ENCODE peak calls at places on chromosomes 2 and 18, in six cellular contexts. P, B, L, T, R and Z are unnamed samples.

GRCh38 chr18:22510697-22511096 is 93.0 kb upstream of the CTAGE1 start:
- DNase-seq in R (no peak), P (no peak), L (no peak), T (no peak), B (no peak), Z (no peak)

GRCh38 chr18:63603772-63604171 is 16.6 kb downstream of the SERPINB13 start:
- DNase-seq in P (no peak), R (no peak), B (no peak), T (no peak), L (no peak), Z (no peak)

GRCh38 chr2:118050386-118050785 is 36.5 kb upstream of the CCDC93 start:
- DNase-seq in B (no peak), R (no peak), L (peak), T (no peak), P (no peak), Z (no peak)

GRCh38 chr2:98757904-98758421 is 27.0 kb upstream of the MGAT4A start:
- DNase-seq in P (peak), L (peak), B (no peak), T (peak), R (no peak), Z (no peak)

GRCh38 chr2:218311543-218311884 is 19.2 kb upstream of the TMBIM1 start:
- DNase-seq in B (peak), R (no peak), L (no peak), P (no peak), T (no peak), Z (no peak)

GRCh38 chr18:71028285-71028762 is 739.5 kb downstream of the SOCS6 start:
- DNase-seq in R (no peak), L (peak), P (no peak), B (peak), T (peak), Z (no peak)

GRCh38 chr2:98121149-98121548 is 34.2 kb downstream of the VWA3B start:
- DNase-seq in T (no peak), R (no peak), L (no peak), P (no peak), B (no peak), Z (peak)

GRCh38 chr2:168174761-168175160 is 72.6 kb downstream of the STK39 start:
- DNase-seq in L (no peak), T (no peak), R (no peak), P (no peak), B (no peak), Z (no peak)

GRCh38 chr2:239468491-239469017 is 67.7 kb upstream of the HDAC4 start:
- DNase-seq in L (no peak), P (no peak), B (peak), R (no peak), T (peak), Z (peak)

GRCh38 chr2:209946539-209946938 is 55.9 kb upstream of the RPE start:
- DNase-seq in L (no peak), B (no peak), R (no peak), T (no peak), P (no peak), Z (no peak)

GRCh38 chr2:11941201-11942041 is 195.0 kb downstream of the LPIN1 start:
- DNase-seq in R (no peak), T (no peak), P (no peak), B (no peak), L (peak), Z (no peak)

GRCh38 chr2:196168181-196168580 is 3.2 kb downstream of the STK17B start:
- DNase-seq in B (no peak), L (no peak), T (no peak), R (no peak), P (no peak), Z (no peak)

GRCh38 chr18:76256897-76257500 is 238.0 kb downstream of the ZNF516 start:
- DNase-seq in R (peak), B (peak), L (peak), T (peak), P (no peak), Z (no peak)

GRCh38 chr2:238235331-238235732 is 4.5 kb downstream of the HES6 start:
- DNase-seq in B (no peak), P (no peak), L (peak), T (peak), R (no peak), Z (no peak)

GRCh38 chr18:8766576-8767253 is 61.4 kb downstream of the MTCL1 start:
- DNase-seq in B (no peak), T (no peak), L (no peak), P (no peak), R (no peak), Z (peak)

GRCh38 chr2:54673501-54673998 is 49.9 kb upstream of the EML6 start:
- DNase-seq in P (no peak), R (peak), T (peak), L (peak), B (peak), Z (peak)

GRCh38 chr2:235244497-235245215 is 249.2 kb upstream of the AGAP1 start:
- DNase-seq in L (peak), T (no peak), B (no peak), P (no peak), R (no peak), Z (no peak)

GRCh38 chr2:68124321-68124720 is 33.4 kb upstream of the PNO1 start:
- DNase-seq in T (no peak), B (no peak), R (no peak), P (no peak), L (peak), Z (no peak)

GRCh38 chr2:68119504-68119903 is 38.2 kb upstream of the PNO1 start:
- DNase-seq in P (no peak), B (no peak), R (no peak), T (no peak), L (no peak), Z (no peak)

GRCh38 chr2:68125821-68126220 is 31.9 kb upstream of the PNO1 start:
- DNase-seq in T (no peak), B (no peak), R (no peak), P (no peak), L (no peak), Z (no peak)

GRCh38 chr2:68121873-68122679 is 35.6 kb upstream of the PNO1 start:
- DNase-seq in P (peak), L (peak), R (peak), T (peak), B (peak), Z (peak)

GRCh38 chr2:68122680-68122964 is 35.1 kb upstream of the PNO1 start:
- DNase-seq in R (no peak), B (no peak), P (no peak), L (no peak), T (no peak), Z (no peak)
- TF ChIP-seq CTCF in R (no peak), B (no peak), P (peak), L (no peak), T (no peak), Z (no peak)

GRCh38 chr2:104849618-104850097 is 4.3 kb upstream of the POU3F3 start:
- DNase-seq in P (no peak), B (peak), T (peak), R (peak), L (peak), Z (no peak)
- TF ChIP-seq CTCF in P (peak), B (peak), T (peak), R (peak), L (peak), Z (peak)

DNA sequence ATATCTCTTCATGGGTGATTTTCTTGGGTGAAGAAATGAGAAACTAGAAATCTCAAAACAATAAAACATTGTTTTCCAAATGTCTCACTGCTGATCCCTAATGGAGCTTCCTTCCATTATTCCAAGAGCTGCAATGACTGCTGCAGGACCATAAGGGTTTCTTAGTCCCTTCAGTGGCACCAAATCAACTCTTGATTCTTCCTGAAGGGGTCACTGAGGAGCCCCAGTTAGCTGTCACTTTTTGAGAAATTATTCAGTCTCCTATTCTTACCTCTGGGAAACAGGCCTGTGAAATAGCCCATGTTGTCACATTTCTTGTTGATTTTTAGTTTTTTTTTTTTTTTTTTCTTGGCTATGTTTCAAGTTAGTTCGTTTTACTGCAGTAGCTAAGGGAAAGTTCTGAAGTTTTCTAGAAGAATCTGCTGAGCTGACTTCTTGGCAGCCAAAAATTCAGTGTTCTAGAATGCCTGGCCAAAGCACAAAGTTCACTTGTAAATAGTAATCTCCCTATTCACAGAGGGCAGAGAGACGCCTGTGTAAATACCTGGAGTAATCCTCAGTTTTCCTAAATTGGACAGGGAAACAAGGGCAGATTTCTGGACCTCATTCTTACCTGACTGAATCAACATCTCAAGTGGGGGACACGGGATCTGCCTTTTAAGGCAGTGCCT is 480.0 kb downstream of the RIT2 start:
- DNase-seq in R (peak), P (no peak), T (no peak), L (peak), B (peak), Z (no peak)
- TF ChIP-seq CTCF in R (no peak), P (no peak), T (no peak), L (no peak), B (peak), Z (no peak)

DNA sequence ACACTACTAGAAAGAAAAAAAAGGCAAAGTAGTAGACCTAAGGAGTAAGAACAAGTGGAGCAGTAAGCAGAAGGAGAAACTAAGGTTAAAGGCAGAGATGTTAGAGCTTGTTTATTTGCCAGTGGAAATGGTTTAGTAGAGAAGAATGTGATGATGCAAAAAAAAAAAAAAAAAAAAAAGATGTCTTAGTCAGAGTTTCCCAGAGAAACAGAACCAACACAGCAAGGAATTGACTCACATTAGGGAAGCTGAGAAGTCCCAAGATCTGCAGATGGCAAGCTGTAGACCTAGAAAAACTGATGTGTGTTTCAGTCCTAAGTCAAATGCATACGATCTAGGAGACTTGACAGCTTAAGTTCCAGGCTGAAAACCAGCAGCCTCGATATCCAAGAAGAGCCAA is 1548.8 kb upstream of the LRRTM1 start:
- DNase-seq in R (no peak), L (no peak), P (no peak), T (no peak), B (no peak), Z (no peak)
- TF ChIP-seq CTCF in R (no peak), L (no peak), P (no peak), T (no peak), B (no peak), Z (no peak)

GRCh38 chr2:88554189-88554588 is 73.1 kb downstream of the EIF2AK3 start:
- DNase-seq in L (no peak), B (peak), P (no peak), T (no peak), R (peak), Z (no peak)
- TF ChIP-seq CTCF in L (peak), B (peak), P (no peak), T (no peak), R (no peak), Z (no peak)

DNA sequence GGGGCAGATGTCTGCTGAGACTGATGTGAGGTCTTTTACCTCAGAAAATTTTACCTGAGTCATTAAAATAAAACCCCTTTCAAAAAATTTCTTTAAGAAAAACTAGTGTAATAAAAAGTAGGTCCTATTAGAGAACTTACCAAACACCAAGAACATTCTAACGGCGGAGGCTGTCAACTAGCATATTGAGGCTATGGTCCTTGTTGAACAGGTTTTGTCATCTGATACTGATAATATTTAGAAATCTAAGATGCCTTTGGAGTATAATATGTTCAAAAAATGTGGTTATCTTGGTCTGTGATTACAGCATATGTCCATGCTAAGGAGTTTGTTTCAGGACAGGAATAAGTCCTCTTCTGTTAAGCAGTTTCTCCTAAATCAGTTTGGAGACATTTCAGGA is 59.0 kb upstream of the B3GNT2 start:
- DNase-seq in T (no peak), B (no peak), P (no peak), R (no peak), L (no peak), Z (no peak)
- TF ChIP-seq CTCF in T (no peak), B (no peak), P (no peak), R (no peak), L (no peak), Z (no peak)

GRCh38 chr2:130795431-130795830 is 40.1 kb downstream of the AMER3 start:
- DNase-seq in T (no peak), L (no peak), R (no peak), B (no peak), P (no peak), Z (peak)

GRCh38 chr2:130799295-130799694 is 37.4 kb upstream of the ARHGEF4 start:
- DNase-seq in T (no peak), L (no peak), P (no peak), R (no peak), B (no peak), Z (peak)

GRCh38 chr2:130798472-130799221 is 38.1 kb upstream of the ARHGEF4 start:
- DNase-seq in P (no peak), T (peak), R (peak), B (peak), L (peak), Z (no peak)

GRCh38 chr2:130797493-130798435 is 39.0 kb upstream of the ARHGEF4 start:
- DNase-seq in P (peak), R (peak), L (peak), T (peak), B (peak), Z (peak)

DNA sequence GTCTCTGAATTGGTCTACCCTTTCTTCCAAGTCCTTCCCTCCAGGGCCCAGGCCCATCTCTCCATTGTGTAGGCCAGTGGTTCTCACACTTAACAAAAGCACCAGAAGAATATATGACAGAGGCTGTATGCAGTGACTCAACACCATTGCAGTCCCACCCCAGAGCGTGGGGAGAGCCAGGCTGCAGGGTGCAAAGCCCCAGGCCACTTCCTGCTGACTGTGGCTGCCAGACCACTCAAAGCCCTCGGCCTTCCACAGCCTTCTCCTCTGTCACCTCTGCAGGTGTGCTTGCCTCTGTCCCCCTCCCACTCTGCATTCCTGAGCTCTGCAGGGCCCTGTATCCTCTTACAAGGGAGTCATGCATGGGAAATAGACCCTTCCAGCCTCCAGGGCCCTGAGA is 40.4 kb upstream of the ARHGEF4 start:
- DNase-seq in T (no peak), P (no peak), B (peak), R (no peak), L (no peak), Z (peak)
- TF ChIP-seq CTCF in T (no peak), P (no peak), B (no peak), R (no peak), L (no peak), Z (no peak)

DNA sequence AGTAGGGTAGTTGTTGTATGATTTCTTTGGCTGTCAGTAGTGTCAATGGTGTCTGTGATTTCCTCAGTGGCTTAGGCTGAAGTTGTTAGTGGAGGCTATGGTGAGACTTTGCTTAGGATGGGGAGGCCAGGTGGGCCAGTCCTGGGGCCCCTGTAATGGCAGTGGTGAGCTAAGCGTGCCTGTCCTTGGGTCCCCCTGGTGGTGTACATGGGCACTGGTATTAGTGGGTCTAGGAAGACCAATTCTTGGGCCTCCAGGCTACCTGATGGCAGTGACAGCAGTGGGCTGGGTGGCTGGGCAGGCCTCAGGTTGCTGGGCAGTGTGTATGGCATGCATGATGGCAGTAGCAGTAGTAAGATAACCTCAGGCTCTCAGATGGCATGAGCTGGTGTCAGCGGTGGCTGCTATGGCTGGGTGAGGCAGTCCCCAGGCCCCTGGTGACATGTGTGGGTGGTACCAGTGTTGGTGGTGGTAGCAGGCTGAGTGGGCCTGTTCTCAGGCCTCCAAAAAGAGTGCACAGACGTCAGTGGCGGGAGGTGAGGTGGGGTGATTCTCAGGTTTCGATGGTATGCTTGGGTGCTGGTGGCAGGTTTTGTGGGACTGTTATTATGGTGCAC is 103.2 kb downstream of the KLHL14 start:
- DNase-seq in B (peak), T (no peak), R (no peak), P (no peak), L (no peak), Z (no peak)
- TF ChIP-seq CTCF in B (peak), T (no peak), R (peak), P (no peak), L (no peak), Z (no peak)

DNA sequence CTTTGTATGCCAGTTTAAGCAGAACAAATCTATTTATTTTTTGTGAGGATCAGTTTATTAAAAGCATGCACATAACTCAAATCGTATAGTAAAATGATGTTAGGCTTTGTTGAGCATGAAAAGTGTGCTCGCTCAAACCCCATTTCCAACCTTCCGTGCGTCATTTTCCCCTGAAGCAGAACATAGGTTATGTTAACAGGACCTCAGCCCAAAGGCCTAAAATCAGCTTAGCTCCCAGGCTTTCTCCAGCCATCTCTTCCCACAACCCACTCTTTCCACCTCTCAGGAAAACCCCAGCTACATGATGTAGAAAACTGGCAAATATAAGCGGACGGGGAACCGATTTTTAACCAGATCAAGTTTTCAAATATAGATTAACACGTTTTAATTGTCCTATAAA is 181.5 kb upstream of the ETAA1 start:
- DNase-seq in R (no peak), B (no peak), P (no peak), T (no peak), L (no peak), Z (no peak)
- TF ChIP-seq CTCF in R (no peak), B (no peak), P (no peak), T (no peak), L (no peak), Z (no peak)

DNA sequence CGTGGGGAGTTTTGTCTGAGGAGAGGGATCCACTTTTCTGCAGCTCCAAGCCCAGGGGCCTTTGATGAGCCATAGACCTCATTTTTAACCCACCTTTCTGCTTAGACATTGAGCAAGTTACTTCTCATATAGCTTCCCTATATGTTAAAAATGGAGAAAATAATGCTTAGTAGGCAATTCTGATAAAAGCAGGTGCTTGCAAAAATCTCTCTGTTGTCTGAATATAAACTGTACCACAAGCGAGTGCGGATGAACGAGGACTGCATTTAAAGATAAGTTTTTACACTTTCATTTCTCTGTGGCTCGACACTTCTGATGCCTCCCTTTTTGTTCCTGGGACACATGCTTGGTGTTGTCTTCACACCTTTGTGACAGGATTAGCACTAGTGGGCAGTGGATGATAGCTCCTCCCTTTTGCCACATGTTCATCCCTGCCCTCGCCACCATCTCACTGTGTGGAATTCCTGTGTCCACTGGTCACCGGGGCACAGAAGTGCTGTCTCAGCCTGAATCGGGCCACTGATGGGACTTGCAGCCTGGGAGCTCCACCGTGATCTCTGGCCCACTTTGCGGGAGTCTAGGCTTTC is 1.6 kb downstream of the TYMS start:
- DNase-seq in P (no peak), B (no peak), T (no peak), L (no peak), R (no peak), Z (no peak)
- TF ChIP-seq CTCF in P (no peak), B (no peak), T (no peak), L (no peak), R (no peak), Z (no peak)